ENCODE peak calls at places on chromosomes 4 and X, in six cellular contexts. One of them, this sample, is unnamed.

GRCh38 chrX:23776363-23776762 is 6.6 kb upstream of the SAT1 start:
- DNase-seq in cardiac fibroblast: no peak
- DNase-seq in activated naive CD4-positive, alpha-beta T cell treated with anti-CD3 and anti-CD28 coated beads, Interleukin-2, amount 10 ng/mL, durations not matched to agents 7 days and 5 days: no peak
- DNase-seq in astrocyte of the spinal cord: no peak
- DNase-seq in Caki2: no peak
- DNase-seq in coronary artery: no peak
- DNase-seq in this sample: no peak

GRCh38 chr4:7807351-7807921 is 132.2 kb downstream of the AFAP1 start:
- DNase-seq in coronary artery: peak
- DNase-seq in astrocyte of the spinal cord: no peak
- DNase-seq in activated naive CD4-positive, alpha-beta T cell treated with anti-CD3 and anti-CD28 coated beads, Interleukin-2, amount 10 ng/mL, durations not matched to agents 7 days and 5 days: no peak
- DNase-seq in Caki2: no peak
- DNase-seq in cardiac fibroblast: peak
- DNase-seq in this sample: no peak

GRCh38 chr4:6134612-6135220 is 65.6 kb downstream of the JAKMIP1 start:
- DNase-seq in astrocyte of the spinal cord: no peak
- DNase-seq in coronary artery: no peak
- DNase-seq in Caki2: no peak
- DNase-seq in cardiac fibroblast: no peak
- DNase-seq in activated naive CD4-positive, alpha-beta T cell treated with anti-CD3 and anti-CD28 coated beads, Interleukin-2, amount 10 ng/mL, durations not matched to agents 7 days and 5 days: peak
- DNase-seq in this sample: no peak

GRCh38 chrX:124293810-124294209 is 38.6 kb upstream of the TEX13D start:
- DNase-seq in activated naive CD4-positive, alpha-beta T cell treated with anti-CD3 and anti-CD28 coated beads, Interleukin-2, amount 10 ng/mL, durations not matched to agents 7 days and 5 days: no peak
- DNase-seq in astrocyte of the spinal cord: no peak
- DNase-seq in cardiac fibroblast: no peak
- DNase-seq in coronary artery: no peak
- DNase-seq in Caki2: no peak
- DNase-seq in this sample: no peak

GRCh38 chr4:102466298-102466697 is 34.9 kb upstream of the NFKB1 start:
- DNase-seq in coronary artery: no peak
- DNase-seq in astrocyte of the spinal cord: peak
- DNase-seq in cardiac fibroblast: peak
- DNase-seq in Caki2: no peak
- DNase-seq in activated naive CD4-positive, alpha-beta T cell treated with anti-CD3 and anti-CD28 coated beads, Interleukin-2, amount 10 ng/mL, durations not matched to agents 7 days and 5 days: no peak
- DNase-seq in this sample: peak

GRCh38 chrX:71198066-71198465 is 25.0 kb upstream of the GJB1 start:
- DNase-seq in cardiac fibroblast: no peak
- DNase-seq in coronary artery: no peak
- DNase-seq in activated naive CD4-positive, alpha-beta T cell treated with anti-CD3 and anti-CD28 coated beads, Interleukin-2, amount 10 ng/mL, durations not matched to agents 7 days and 5 days: no peak
- DNase-seq in Caki2: no peak
- DNase-seq in astrocyte of the spinal cord: no peak
- DNase-seq in this sample: no peak

GRCh38 chrX:153640736-153641574 is 6.0 kb upstream of the DUSP9 start:
- DNase-seq in activated naive CD4-positive, alpha-beta T cell treated with anti-CD3 and anti-CD28 coated beads, Interleukin-2, amount 10 ng/mL, durations not matched to agents 7 days and 5 days: no peak
- DNase-seq in coronary artery: no peak
- DNase-seq in Caki2: no peak
- DNase-seq in astrocyte of the spinal cord: no peak
- DNase-seq in cardiac fibroblast: no peak
- DNase-seq in this sample: no peak

GRCh38 chrX:53093177-53093655 is 726 bp upstream of the KANTR start:
- DNase-seq in coronary artery: peak
- DNase-seq in Caki2: peak
- DNase-seq in cardiac fibroblast: peak
- DNase-seq in activated naive CD4-positive, alpha-beta T cell treated with anti-CD3 and anti-CD28 coated beads, Interleukin-2, amount 10 ng/mL, durations not matched to agents 7 days and 5 days: peak
- DNase-seq in astrocyte of the spinal cord: peak
- DNase-seq in this sample: peak

GRCh38 chrX:13498220-13498619 is 71.2 kb upstream of the EGFL6 start:
- DNase-seq in activated naive CD4-positive, alpha-beta T cell treated with anti-CD3 and anti-CD28 coated beads, Interleukin-2, amount 10 ng/mL, durations not matched to agents 7 days and 5 days: no peak
- DNase-seq in coronary artery: no peak
- DNase-seq in Caki2: no peak
- DNase-seq in astrocyte of the spinal cord: no peak
- DNase-seq in cardiac fibroblast: no peak
- DNase-seq in this sample: no peak

GRCh38 chrX:129593137-129593536 is 53.1 kb downstream of the OCRL start:
- DNase-seq in Caki2: peak
- DNase-seq in activated naive CD4-positive, alpha-beta T cell treated with anti-CD3 and anti-CD28 coated beads, Interleukin-2, amount 10 ng/mL, durations not matched to agents 7 days and 5 days: no peak
- DNase-seq in cardiac fibroblast: peak
- DNase-seq in astrocyte of the spinal cord: peak
- DNase-seq in coronary artery: no peak
- DNase-seq in this sample: peak

GRCh38 chr4:111855308-111855707 is 289.9 kb upstream of the FAM241A start:
- DNase-seq in coronary artery: no peak
- DNase-seq in cardiac fibroblast: no peak
- DNase-seq in Caki2: no peak
- DNase-seq in astrocyte of the spinal cord: no peak
- DNase-seq in activated naive CD4-positive, alpha-beta T cell treated with anti-CD3 and anti-CD28 coated beads, Interleukin-2, amount 10 ng/mL, durations not matched to agents 7 days and 5 days: no peak
- DNase-seq in this sample: no peak

This sample was measured in fibroblast of mammary gland.